ENCODE peak calls at places on chromosomes 11 and 22, in seven cellular contexts. R, V, F, J, D, E and O are unnamed samples.

GRCh38 chr11:47413908-47414684 is 5.7 kb downstream of the SLC39A13 start:
- DNase-seq in V (no peak), E (no peak), R (no peak), J (no peak), F (no peak), D (no peak), O (no peak)

GRCh38 chr11:69172674-69173073 is 16.9 kb downstream of the SMIM38 start:
- DNase-seq in F (no peak), V (no peak), D (peak), J (no peak), E (no peak), R (no peak), O (peak)

GRCh38 chr11:72239849-72240460 is 4.0 kb downstream of the PHOX2A start:
- DNase-seq in E (no peak), D (no peak), V (peak), J (no peak), R (no peak), F (no peak), O (no peak)

GRCh38 chr11:131326829-131327228 is 43.6 kb upstream of the NTM start:
- DNase-seq in F (no peak), J (no peak), E (no peak), R (no peak), V (no peak), D (no peak), O (no peak)

GRCh38 chr11:65116370-65117205 is 913 bp downstream of the ZNHIT2 start:
- DNase-seq in E (peak), F (no peak), J (no peak), D (no peak), V (peak), R (no peak), O (peak)

GRCh38 chr11:101090679-101091270 is 38.8 kb downstream of the PGR start:
- DNase-seq in R (no peak), J (no peak), V (no peak), F (no peak), D (no peak), E (no peak), O (no peak)

GRCh38 chr11:64358907-64359711 is at the start of gene RPS6KA4:
- DNase-seq in E (peak), J (no peak), R (peak), F (no peak), V (peak), D (no peak), O (peak)

GRCh38 chr22:22387386-22387736 is 121.2 kb downstream of the ZNF280B start:
- DNase-seq in F (no peak), R (no peak), D (no peak), E (no peak), J (no peak), V (no peak), O (no peak)

GRCh38 chr22:25726241-25726640 is 15.7 kb upstream of the MYO18B start:
- DNase-seq in R (peak), J (no peak), D (no peak), V (no peak), F (no peak), E (no peak), O (no peak)

GRCh38 chr11:28529046-28529445 is 420.9 kb downstream of the METTL15 start:
- DNase-seq in D (no peak), V (no peak), R (no peak), E (no peak), J (no peak), F (no peak), O (peak)

GRCh38 chr11:115317428-115318185 is 186.6 kb downstream of the CADM1 start:
- DNase-seq in J (no peak), V (no peak), E (no peak), D (no peak), R (no peak), F (no peak), O (no peak)

GRCh38 chr11:88175004-88175706 is at the start of gene RAB38:
- DNase-seq in V (peak), F (no peak), R (peak), D (peak), J (no peak), E (peak), O (peak)

GRCh38 chr11:93034031-93034430 is 64.6 kb downstream of the MTNR1B start:
- DNase-seq in J (peak), R (no peak), F (no peak), D (no peak), E (no peak), V (no peak), O (peak)

GRCh38 chr11:83656931-83657330 is 370.8 kb upstream of the CCDC90B start:
- DNase-seq in F (no peak), E (no peak), R (no peak), J (no peak), V (no peak), D (no peak), O (no peak)

GRCh38 chr11:8234425-8234821 is 29.3 kb downstream of the LMO1 start:
- DNase-seq in E (peak), V (no peak), J (no peak), R (no peak), D (peak), F (no peak), O (peak)

GRCh38 chr22:46390105-46390651 is 54.7 kb downstream of the TRMU start:
- DNase-seq in V (no peak), D (no peak), R (no peak), J (no peak), F (no peak), E (no peak), O (no peak)

GRCh38 chr11:7143908-7144307 is 55.1 kb downstream of the RBMXL2 start:
- DNase-seq in R (no peak), J (no peak), F (no peak), E (no peak), D (peak), V (no peak), O (peak)

GRCh38 chr11:64925536-64926449 is 1.3 kb downstream of the PPP2R5B start:
- DNase-seq in J (no peak), F (no peak), V (no peak), D (no peak), R (peak), E (peak), O (no peak)

GRCh38 chr11:65794570-65795510 is 8.0 kb downstream of the OVOL1 start:
- DNase-seq in J (peak), V (no peak), E (no peak), F (no peak), R (no peak), D (no peak), O (no peak)

GRCh38 chr11:47028530-47029093 is 92.1 kb downstream of the CSTPP1 start:
- DNase-seq in F (no peak), R (no peak), E (no peak), V (no peak), D (no peak), J (no peak), O (no peak)

GRCh38 chr22:31093090-31093850 is 12.2 kb downstream of the SMTN start:
- DNase-seq in R (no peak), J (no peak), E (peak), V (peak), D (no peak), F (no peak), O (peak)

GRCh38 chr11:13602844-13603243 is 65.6 kb upstream of the FAR1 start:
- DNase-seq in V (no peak), R (no peak), E (no peak), F (no peak), J (no peak), D (no peak), O (no peak)

GRCh38 chr11:130585545-130585944 is 137.1 kb downstream of the ADAMTS15 start:
- DNase-seq in V (no peak), D (no peak), F (no peak), E (no peak), R (no peak), J (no peak), O (no peak)

GRCh38 chr11:94740083-94740974 is 27.8 kb upstream of the AMOTL1 start:
- DNase-seq in R (no peak), V (peak), F (no peak), D (no peak), E (peak), J (no peak), O (no peak)

GRCh38 chr11:17371614-17372013 is 16.8 kb downstream of the KCNJ11 start:
- DNase-seq in F (no peak), E (no peak), R (peak), D (peak), J (no peak), V (no peak), O (no peak)

GRCh38 chr11:43575931-43576833 is 104.4 kb upstream of the HSD17B12 start:
- DNase-seq in R (no peak), E (no peak), V (no peak), J (no peak), D (no peak), F (no peak), O (no peak)

DNA sequence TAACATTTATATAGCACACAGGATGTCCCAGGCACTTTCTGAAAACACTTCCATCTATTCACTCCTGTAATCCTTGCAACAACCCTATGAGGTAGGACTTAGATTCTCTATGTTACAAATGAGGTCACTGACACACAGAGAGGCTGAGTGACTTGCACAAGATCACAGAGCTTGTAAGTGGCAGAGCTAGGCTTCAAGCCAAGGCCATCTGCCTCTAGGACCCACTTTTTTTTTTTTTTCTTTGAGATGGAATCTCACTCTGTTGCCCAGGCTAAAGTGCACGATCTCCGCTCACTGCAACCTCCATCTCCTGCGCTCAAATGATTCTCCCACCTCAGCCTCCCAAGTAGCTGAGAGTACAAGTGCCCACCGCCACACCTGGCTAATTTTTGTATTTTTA is 18.4 kb upstream of the MYH9 start:
- DNase-seq in R (no peak), J (no peak), F (no peak), E (no peak), V (no peak), D (no peak), O (no peak)
- TF ChIP-seq JUND in R (no peak), J (no peak), F (no peak), E (no peak), V (no peak), D (no peak), O (no peak)

GRCh38 chr11:36037031-36037430 is 93.2 kb downstream of the LDLRAD3 start:
- DNase-seq in R (no peak), F (no peak), J (no peak), D (no peak), V (no peak), E (no peak), O (no peak)

GRCh38 chr11:36033936-36034335 is 90.1 kb downstream of the LDLRAD3 start:
- DNase-seq in E (no peak), R (no peak), V (no peak), F (no peak), J (no peak), D (no peak), O (no peak)

GRCh38 chr11:36034572-36035331 is 90.9 kb downstream of the LDLRAD3 start:
- DNase-seq in E (peak), D (no peak), V (no peak), R (no peak), J (no peak), F (no peak), O (peak)

GRCh38 chr11:36035454-36035853 is 91.6 kb downstream of the LDLRAD3 start:
- DNase-seq in J (no peak), E (no peak), F (no peak), V (no peak), D (no peak), R (no peak), O (no peak)

DNA sequence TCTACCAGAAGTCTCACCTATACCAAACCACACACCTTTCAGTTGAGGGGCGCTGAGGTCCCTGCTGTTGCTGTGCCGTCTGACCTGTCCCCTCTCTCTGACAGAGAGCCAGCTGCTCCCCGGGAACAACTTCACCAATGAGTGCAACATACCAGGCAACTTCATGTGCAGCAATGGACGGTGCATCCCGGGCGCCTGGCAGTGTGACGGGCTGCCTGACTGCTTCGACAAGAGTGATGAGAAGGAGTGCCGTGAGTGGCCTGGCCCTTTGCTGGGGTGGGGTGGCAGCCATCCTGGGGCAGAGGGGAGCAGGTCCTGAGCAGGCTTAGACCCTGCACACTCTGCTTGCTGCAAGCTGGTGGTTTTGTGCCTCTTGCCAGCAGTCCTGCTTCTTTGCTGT is 92.1 kb downstream of the LDLRAD3 start:
- DNase-seq in V (no peak), J (no peak), E (no peak), R (no peak), D (no peak), F (no peak), O (no peak)
- TF ChIP-seq JUND in V (no peak), J (no peak), E (no peak), R (no peak), D (no peak), F (no peak), O (no peak)

GRCh38 chr11:36407360-36407759 is 102.7 kb downstream of the TRAF6 start:
- DNase-seq in E (no peak), V (no peak), F (no peak), D (no peak), R (no peak), J (no peak), O (no peak)

GRCh38 chr11:36412781-36413383 is 97.2 kb downstream of the TRAF6 start:
- DNase-seq in J (no peak), D (no peak), V (no peak), F (no peak), E (no peak), R (no peak), O (no peak)

GRCh38 chr11:36409152-36409713 is 100.8 kb downstream of the TRAF6 start:
- DNase-seq in R (no peak), V (no peak), D (no peak), J (no peak), F (no peak), E (no peak), O (no peak)

GRCh38 chr11:36408476-36409136 is 101.5 kb downstream of the TRAF6 start:
- DNase-seq in V (no peak), R (no peak), E (no peak), D (no peak), F (no peak), J (no peak), O (no peak)

GRCh38 chr11:36411202-36411640 is 98.9 kb downstream of the TRAF6 start:
- DNase-seq in R (no peak), D (no peak), V (no peak), J (no peak), E (no peak), F (peak), O (no peak)
- TF ChIP-seq JUND in R (no peak), D (no peak), V (no peak), J (no peak), E (no peak), F (no peak), O (no peak)

DNA sequence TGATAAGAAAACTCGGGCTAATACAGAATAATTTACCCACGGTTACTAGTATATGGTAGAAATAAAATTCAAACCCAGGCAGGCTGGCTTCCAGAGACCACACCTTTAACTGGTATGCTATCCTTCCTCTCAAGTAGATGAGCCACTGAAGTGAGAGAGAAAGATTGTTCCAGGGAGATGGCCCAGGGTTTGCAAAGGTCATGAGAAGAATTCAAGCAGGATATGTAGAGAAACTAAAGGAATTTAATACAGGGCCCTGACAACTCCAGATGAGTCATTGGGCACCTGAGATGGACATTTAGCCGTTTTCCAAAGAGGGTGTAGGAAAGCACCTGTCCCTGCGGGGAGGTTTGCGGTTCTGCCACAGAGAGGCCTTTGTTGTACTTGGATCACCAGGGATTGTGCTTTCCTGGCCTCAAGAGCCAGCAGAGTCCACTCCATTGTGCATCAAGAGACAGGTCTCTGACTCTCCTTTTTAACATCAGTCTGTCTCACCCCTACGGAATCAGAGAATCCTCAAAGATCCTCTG is 152.7 kb upstream of the BLID start:
- DNase-seq in R (no peak), V (no peak), J (no peak), E (no peak), F (no peak), D (no peak), O (no peak)
- TF ChIP-seq JUND in R (no peak), V (no peak), J (no peak), E (no peak), F (no peak), D (no peak), O (no peak)

GRCh38 chr11:20336056-20336455 is 27.5 kb upstream of the HTATIP2 start:
- DNase-seq in R (no peak), D (no peak), F (no peak), J (no peak), E (no peak), V (no peak), O (no peak)

GRCh38 chr11:20342347-20343279 is 20.9 kb upstream of the HTATIP2 start:
- DNase-seq in R (no peak), E (no peak), V (peak), D (no peak), F (no peak), J (peak), O (no peak)

GRCh38 chr11:20337526-20338154 is 25.9 kb upstream of the HTATIP2 start:
- DNase-seq in V (peak), F (no peak), E (peak), J (peak), D (peak), R (no peak), O (peak)
- TF ChIP-seq JUND in V (no peak), F (no peak), E (no peak), J (no peak), D (no peak), R (no peak), O (no peak)

GRCh38 chr11:113710989-113711388 is 4.9 kb upstream of the TMPRSS5 start:
- DNase-seq in R (no peak), E (no peak), D (no peak), F (no peak), V (no peak), J (no peak), O (no peak)

GRCh38 chr11:113715882-113716625 is 9.9 kb upstream of the TMPRSS5 start:
- DNase-seq in E (no peak), D (no peak), R (no peak), J (no peak), V (no peak), F (no peak), O (no peak)

GRCh38 chr11:113715273-113715672 is 9.2 kb upstream of the TMPRSS5 start:
- DNase-seq in E (no peak), D (no peak), V (no peak), F (no peak), J (no peak), R (peak), O (no peak)
- TF ChIP-seq JUND in E (no peak), D (no peak), V (no peak), F (no peak), J (no peak), R (peak), O (no peak)